ENCODE peak calls at places on chromosomes 4 and X, in nine cellular contexts. B is Peyer's patch; Y is CD8-positive, alpha-beta T cell; O is pancreas; Z is mucosa of descending colon; E is mammary epithelial cell; G is tibial nerve; L is fibroblast of lung; P is cardiac muscle cell. C is an unnamed sample. For H3K36me3 and H3K9me3, the result is how much of the 10 kb centered on the place peaks cover.

GRCh38 chrX:63754141-63754859 is 30.7 kb downstream of the ARHGEF9 start:
- DNase-seq in P (peak), Z (peak), O (no peak), E (peak), B (peak), L (peak), G (no peak), Y (peak), C (no peak)

GRCh38 chr4:47462799-47463234 is 685 bp downstream of the COMMD8 start:
- DNase-seq in E (no peak), O (no peak), Z (no peak), P (no peak), L (peak), G (no peak), B (no peak), Y (no peak), C (no peak)

GRCh38 chrX:84729809-84730208 is 227.6 kb upstream of the HDX start:
- DNase-seq in E (peak), Y (no peak), B (no peak), L (peak), P (peak), G (peak), Z (peak), O (no peak), C (peak)

GRCh38 chrX:16986169-16986568 is 39.7 kb downstream of the REPS2 start:
- DNase-seq in Z (no peak), E (no peak), Y (no peak), O (no peak), G (no peak), B (no peak), P (no peak), L (no peak), C (no peak)

GRCh38 chr4:108814327-108814726 is 51.5 kb upstream of the ETNPPL start:
- DNase-seq in E (no peak), P (no peak), L (no peak), O (no peak), B (no peak), Z (no peak), G (no peak), Y (no peak), C (no peak)

GRCh38 chrX:73850124-73851013 is 287.4 kb downstream of the CHIC1 start:
- DNase-seq in O (peak), P (peak), E (peak), B (peak), G (no peak), L (peak), Y (no peak), Z (peak), C (no peak)

GRCh38 chr4:80307774-80308465 is 27.6 kb upstream of the CFAP299 start:
- DNase-seq in B (no peak), Y (no peak), O (no peak), E (peak), P (peak), L (peak), Z (no peak), G (no peak), C (peak)

GRCh38 chr4:182560358-182560757 is 317.2 kb downstream of the TENM3 start:
- DNase-seq in Y (no peak), P (no peak), Z (no peak), E (no peak), O (no peak), B (no peak), L (peak), G (no peak), C (no peak)

GRCh38 chr4:106291678-106292077 is 24.3 kb downstream of the TBCK start:
- DNase-seq in Y (no peak), G (no peak), Z (no peak), L (no peak), P (no peak), E (no peak), O (no peak), B (no peak), C (no peak)

GRCh38 chrX:150184487-150184886 is 178.6 kb upstream of the MAMLD1 start:
- DNase-seq in L (peak), O (no peak), Z (no peak), B (no peak), P (no peak), Y (no peak), G (no peak), E (peak), C (no peak)

GRCh38 chrX:9464435-9465371 is at the start of gene TBL1X:
- DNase-seq in P (peak), B (peak), E (no peak), L (peak), O (peak), G (peak), Y (peak), Z (peak), C (peak)

GRCh38 chr4:44434247-44434646 is 14.4 kb downstream of the KCTD8 start:
- DNase-seq in E (no peak), Y (no peak), P (no peak), Z (no peak), G (no peak), O (no peak), L (no peak), B (no peak), C (no peak)

GRCh38 chr4:124713213-124713592 is 671 bp upstream of the ANKRD50 start:
- DNase-seq in O (peak), B (peak), E (peak), P (peak), Y (peak), L (peak), Z (peak), G (peak), C (peak)

GRCh38 chr4:82864336-82865001 is 26.5 kb downstream of the SEC31A start:
- DNase-seq in O (no peak), E (no peak), L (no peak), Y (no peak), Z (no peak), P (no peak), B (no peak), G (no peak), C (no peak)

GRCh38 chr4:135838889-135839288 is 1637.3 kb upstream of the PABPC4L start:
- DNase-seq in Z (no peak), L (peak), P (no peak), O (no peak), E (no peak), Y (no peak), G (no peak), B (no peak), C (no peak)

GRCh38 chr4:172129593-172129992 is 316.4 kb downstream of the GALNTL6 start:
- DNase-seq in G (no peak), E (no peak), P (no peak), Z (no peak), O (no peak), B (no peak), L (no peak), Y (no peak), C (no peak)

GRCh38 chrX:110086916-110087484 is 84.1 kb downstream of the TMEM164 start:
- DNase-seq in G (no peak), P (peak), B (no peak), Y (no peak), Z (no peak), L (peak), E (peak), O (no peak), C (no peak)

GRCh38 chr4:121913667-121914066 is 38.2 kb downstream of the TRPC3 start:
- DNase-seq in G (no peak), Y (no peak), O (no peak), P (no peak), L (no peak), B (no peak), E (no peak), Z (no peak), C (no peak)

GRCh38 chr4:4358093-4358840 is 28.6 kb upstream of the NSG1 start:
- DNase-seq in L (no peak), P (no peak), B (no peak), O (no peak), G (no peak), Z (no peak), Y (no peak), E (no peak), C (no peak)

GRCh38 chr4:78162821-78163220 is 105.7 kb downstream of the FRAS1 start:
- DNase-seq in B (no peak), G (no peak), L (no peak), O (no peak), E (peak), P (no peak), Z (no peak), Y (no peak), C (no peak)

GRCh38 chrX:56969559-56969958 is 25.8 kb downstream of the SPIN3 start:
- DNase-seq in O (no peak), L (no peak), G (no peak), Z (no peak), B (no peak), Y (no peak), P (no peak), E (no peak), C (no peak)

DNA sequence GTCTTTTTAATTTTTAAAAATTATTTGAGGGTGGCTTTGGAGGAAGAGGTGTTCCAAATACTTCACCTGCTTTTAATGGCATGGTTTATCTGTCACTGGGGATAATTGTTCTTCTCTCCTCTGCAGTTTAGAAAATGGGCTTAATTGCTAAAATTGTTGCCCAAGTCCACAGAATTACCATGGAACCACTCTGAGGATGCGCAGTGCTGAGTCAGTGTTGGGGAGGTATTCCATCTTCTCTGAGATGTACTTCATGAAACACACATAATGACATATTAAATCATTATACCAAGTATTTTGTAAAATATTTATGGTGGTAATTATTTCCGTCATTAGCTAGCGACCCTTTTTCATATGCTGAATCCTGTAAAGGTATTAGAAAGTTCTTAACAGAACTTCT is 8.0 kb downstream of the ASB5 start:
- DNase-seq in P (no peak), L (no peak), G (no peak), E (no peak), Z (no peak), Y (no peak), B (no peak), O (no peak), C (no peak)
- TF ChIP-seq CTCF in P (no peak), L (no peak), G (no peak), E (no peak), Z (no peak), Y (no peak), B (no peak), O (no peak), C (no peak)

DNA sequence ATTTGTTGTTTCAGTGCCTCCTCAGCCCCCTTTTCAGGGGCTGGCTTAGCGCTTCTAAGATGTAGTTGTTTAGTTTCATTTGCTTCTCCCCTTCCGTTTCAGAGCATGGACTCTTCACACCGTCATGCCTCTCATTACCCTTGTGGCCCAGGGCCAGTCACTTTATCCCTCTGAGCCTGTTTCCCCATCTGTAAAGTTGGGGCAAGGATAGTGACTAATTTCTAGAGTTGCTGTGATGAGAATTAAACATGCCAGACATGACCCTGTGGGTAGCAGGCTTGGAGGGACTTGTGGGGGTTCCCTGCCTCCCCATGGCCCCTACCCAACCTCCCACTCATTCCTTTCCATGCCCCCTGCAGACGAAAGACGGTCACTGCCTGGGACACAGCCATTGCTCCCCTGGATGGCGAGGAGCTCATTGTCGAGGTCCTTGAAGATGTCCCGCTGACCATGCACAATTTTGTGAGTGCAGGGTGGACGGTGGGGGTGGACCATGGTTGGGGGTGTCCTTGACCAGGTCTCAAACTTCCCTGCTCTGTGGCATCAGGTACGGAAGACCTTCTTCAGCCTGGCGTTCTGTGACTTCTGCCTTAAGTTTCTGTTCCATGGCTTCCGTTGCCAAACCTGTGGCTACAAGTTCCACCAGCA is 3.6 kb downstream of the ARAF start:
- DNase-seq in O (no peak), E (no peak), L (no peak), Y (no peak), Z (no peak), P (no peak), B (no peak), G (no peak), C (no peak)
- H3K36me3 ChIP-seq in O (under half), E (under half), L (under half), Y (under half), Z (under half), P (under half), B (under half), G (under half), C (under half)

GRCh38 chr4:657338-658030 is 16.6 kb downstream of the ATP5ME start:
- DNase-seq in Z (no peak), P (no peak), O (peak), Y (no peak), G (no peak), E (no peak), L (no peak), B (no peak), C (no peak)

GRCh38 chr4:659851-660250 is 14.2 kb downstream of the ATP5ME start:
- DNase-seq in O (no peak), B (no peak), L (no peak), Z (no peak), P (no peak), G (no peak), Y (no peak), E (no peak), C (no peak)

GRCh38 chr4:658681-659667 is 15.1 kb downstream of the ATP5ME start:
- DNase-seq in O (no peak), Y (no peak), B (no peak), L (no peak), E (no peak), Z (no peak), P (no peak), G (no peak), C (no peak)

GRCh38 chr4:656651-657337 is 17.3 kb downstream of the ATP5ME start:
- DNase-seq in P (no peak), Y (no peak), L (no peak), E (no peak), B (no peak), G (no peak), Z (no peak), O (peak), C (no peak)

DNA sequence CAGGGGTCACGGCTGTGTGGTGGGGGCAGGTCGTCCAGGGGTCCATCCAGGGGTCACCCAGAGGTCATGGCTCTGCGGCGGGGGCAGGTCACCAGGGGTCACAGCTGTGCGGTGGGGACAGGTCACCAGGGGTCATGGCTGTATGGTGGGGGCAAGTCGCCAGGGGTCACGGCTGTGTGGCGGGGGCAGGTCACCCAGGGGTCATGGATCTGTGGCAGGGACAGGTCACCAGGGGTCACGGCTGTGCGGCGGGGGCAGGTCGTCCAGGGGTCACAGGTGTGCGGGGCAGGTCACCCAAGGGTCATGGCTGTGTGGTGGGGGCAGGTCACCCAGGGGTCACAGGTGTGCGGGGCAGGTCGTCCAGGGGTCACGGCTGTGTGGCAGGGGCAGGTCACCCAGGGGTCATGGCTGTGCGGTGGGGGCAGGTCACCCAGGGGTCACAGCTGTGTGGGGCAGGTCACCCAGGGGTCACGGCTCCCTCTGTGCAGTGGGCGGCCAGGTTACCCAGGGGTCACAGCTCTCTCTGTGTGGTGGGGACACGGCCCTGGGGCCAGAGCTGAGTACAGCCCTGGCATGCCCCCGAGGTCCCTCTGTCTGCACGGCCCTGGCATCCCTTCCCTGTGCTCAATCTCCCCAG is 15.9 kb downstream of the ATP5ME start:
- DNase-seq in Y (no peak), B (no peak), P (no peak), L (no peak), E (no peak), G (no peak), O (peak), Z (no peak), C (no peak)
- H3K9me3 ChIP-seq in Y (under half), B (under half), P (under half), L (under half), E (under half), G (under half), O (under half), Z (under half), C (under half)

GRCh38 chr4:139301821-139302611 is at the start of gene NDUFC1:
- DNase-seq in G (peak), Y (peak), Z (peak), L (peak), O (peak), E (peak), B (peak), P (peak), C (peak)
- TF ChIP-seq CTCF in G (no peak), Y (peak), Z (no peak), L (peak), O (no peak), E (no peak), B (peak), P (peak), C (peak)

GRCh38 chr4:10085828-10086505 is 30.6 kb downstream of the WDR1 start:
- DNase-seq in E (no peak), G (no peak), Y (peak), P (no peak), O (no peak), L (no peak), B (no peak), Z (no peak), C (no peak)

GRCh38 chr4:10083331-10083769 is 33.2 kb downstream of the WDR1 start:
- DNase-seq in G (no peak), B (no peak), E (no peak), Y (no peak), L (no peak), O (no peak), P (no peak), Z (no peak), C (no peak)

GRCh38 chr4:10085386-10085785 is 31.2 kb downstream of the WDR1 start:
- DNase-seq in B (no peak), Z (no peak), P (no peak), L (no peak), O (no peak), Y (no peak), E (no peak), G (no peak), C (no peak)

GRCh38 chr4:10083861-10084641 is 32.5 kb downstream of the WDR1 start:
- DNase-seq in L (no peak), Y (peak), P (no peak), E (no peak), G (no peak), O (no peak), Z (no peak), B (no peak), C (no peak)

DNA sequence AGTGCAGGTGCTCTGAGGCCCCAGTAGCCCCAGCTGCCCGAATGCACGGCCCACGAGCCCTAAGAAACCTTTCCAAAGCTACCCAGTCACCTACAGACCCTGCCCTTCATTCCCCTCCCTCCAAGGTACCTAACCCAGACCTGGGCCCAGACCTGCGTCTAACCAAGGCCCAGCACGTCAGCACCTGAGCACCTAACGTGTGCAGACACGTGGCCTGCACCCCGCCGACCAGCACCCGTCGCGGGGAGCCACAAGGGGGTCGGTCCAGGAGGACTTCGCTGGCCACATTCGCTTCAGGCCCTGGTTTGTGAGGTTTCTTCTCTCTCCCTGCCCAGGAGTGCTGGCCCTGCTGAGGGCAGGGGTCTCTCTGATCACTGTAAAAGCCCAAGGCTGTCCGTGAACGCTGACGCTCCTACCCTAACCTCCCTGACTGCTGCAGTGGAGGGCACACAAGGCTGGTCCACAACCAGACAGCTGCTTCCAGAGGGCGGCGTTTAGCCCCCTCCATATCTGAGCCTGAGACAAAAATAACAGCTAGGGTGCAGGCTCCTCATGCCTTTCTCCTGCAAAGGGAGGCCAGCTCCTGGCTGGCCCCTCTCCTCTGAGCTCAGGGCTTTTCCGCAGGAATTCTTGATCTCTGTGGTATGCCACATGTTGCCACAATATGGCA is 31.8 kb downstream of the WDR1 start:
- DNase-seq in L (no peak), E (no peak), O (no peak), P (no peak), Y (peak), B (no peak), G (no peak), Z (no peak), C (no peak)
- H3K36me3 ChIP-seq in L (half or more), E (half or more), O (half or more), P (half or more), Y (half or more), B (under half), G (half or more), Z (under half), C (half or more)

GRCh38 chr4:188918787-188919186 is 779.5 kb downstream of the TRIML1 start:
- DNase-seq in Y (no peak), O (no peak), G (no peak), E (no peak), Z (no peak), P (no peak), B (no peak), L (no peak), C (no peak)
- H3K9me3 ChIP-seq in Y (under half), O (under half), G (under half), E (under half), Z (under half), P (under half), B (under half), L (under half), C (under half)

GRCh38 chrX:54794004-54794403 is 4.1 kb downstream of the ITIH6 start:
- DNase-seq in B (no peak), G (no peak), P (peak), E (no peak), O (no peak), L (no peak), Z (no peak), Y (no peak), C (no peak)
- TF ChIP-seq CTCF in B (no peak), G (no peak), P (no peak), E (no peak), O (no peak), L (no peak), Z (no peak), Y (no peak), C (no peak)

GRCh38 chrX:108081110-108081509 is 10.2 kb downstream of the PSMD10 start:
- DNase-seq in E (no peak), Z (no peak), L (no peak), B (no peak), G (no peak), Y (no peak), O (no peak), P (no peak), C (no peak)
- H3K36me3 ChIP-seq in E (under half), Z (under half), L (under half), B (under half), G (under half), Y (under half), O (under half), P (under half), C (under half)

C was measured in WERI-Rb-1.